ENCODE peak calls at places on chromosomes 7 and 10, in four cellular contexts. K is kidney, Z is cardiac fibroblast, S is small intestine. X is an unnamed sample.

GRCh38 chr10:126509211-126509610 is 120.9 kb upstream of the ADAM12 start:
- DNase-seq in Z (no peak), K (no peak), S (no peak), X (no peak)

GRCh38 chr10:71502221-71502620 is 105.5 kb downstream of the CDH23 start:
- DNase-seq in S (no peak), Z (no peak), K (no peak), X (no peak)

GRCh38 chr10:78915331-78915626 is 153.5 kb upstream of the ZMIZ1 start:
- DNase-seq in K (no peak), Z (no peak), S (no peak), X (no peak)

GRCh38 chr7:113561446-113561845 is 357.4 kb downstream of the PPP1R3A start:
- DNase-seq in K (no peak), S (no peak), Z (peak; percentile 32), X (no peak)

GRCh38 chr10:48659790-48660189 is 24.9 kb upstream of the WDFY4 start:
- DNase-seq in S (no peak), Z (peak; percentile 19), K (no peak), X (no peak)

GRCh38 chr10:28991738-28992270 is 297.1 kb upstream of the LYZL1 start:
- DNase-seq in Z (peak; percentile 66), K (no peak), S (peak; percentile 20), X (no peak)

GRCh38 chr7:101077303-101078086 is 7.8 kb upstream of the TRIM56 start:
- DNase-seq in S (peak; percentile 87), Z (peak; percentile 72), K (peak; percentile 88), X (peak; percentile 78)

GRCh38 chr10:129843131-129843541 is 120.9 kb downstream of the EBF3 start:
- DNase-seq in K (no peak), S (no peak), Z (no peak), X (no peak)

GRCh38 chr7:15007507-15007906 is 105.0 kb upstream of the DGKB start:
- DNase-seq in S (no peak), K (no peak), Z (no peak), X (no peak)

DNA sequence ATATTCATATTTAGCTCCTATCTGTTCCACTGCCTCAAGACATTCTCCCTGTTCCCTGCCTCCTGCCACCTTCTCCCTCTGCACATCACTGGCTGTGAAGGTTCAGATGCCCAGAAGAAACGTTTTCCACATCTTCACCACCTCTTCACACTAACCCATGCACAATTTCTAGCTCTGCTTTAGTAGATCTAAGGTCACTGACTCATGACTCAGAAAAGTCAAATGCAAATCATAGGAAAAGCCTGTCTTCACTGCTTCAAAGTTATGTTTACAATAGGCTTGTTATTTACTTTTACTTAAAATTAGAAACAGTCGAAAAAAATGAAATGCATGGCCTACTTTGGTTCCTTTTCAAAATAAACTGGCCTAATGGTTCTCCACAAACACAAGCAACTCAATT is 2.5 kb downstream of the SCRN1 start:
- DNase-seq in S (no peak), Z (no peak), K (no peak), X (no peak)
- H3K4me3 ChIP-seq in S (no peak overlapping the region), Z (no peak overlapping the region), K (no peak overlapping the region), X (no peak overlapping the region)

GRCh38 chr7:1536768-1537630 is 6.5 kb downstream of the MAFK start:
- DNase-seq in K (peak; percentile 99), S (peak; percentile 91), Z (peak; percentile 100), X (peak; percentile 98)

GRCh38 chr7:1537631-1538412 is 7.3 kb downstream of the MAFK start:
- DNase-seq in K (peak; percentile 97), S (no peak), Z (peak; percentile 99), X (peak; percentile 79)

GRCh38 chr7:1539346-1540321 is 9.1 kb downstream of the MAFK start:
- DNase-seq in Z (no peak), S (no peak), K (peak; percentile 84), X (peak; percentile 62)

GRCh38 chr7:1540391-1541271 is 10.1 kb downstream of the MAFK start:
- DNase-seq in Z (no peak), S (no peak), K (peak; percentile 76), X (peak; percentile 63)

GRCh38 chr7:1538544-1539345 is 8.2 kb downstream of the MAFK start:
- DNase-seq in S (no peak), K (peak; percentile 81), Z (no peak), X (no peak)
- H3K4me3 ChIP-seq in S (no peak overlapping the region), K (no peak overlapping the region), Z (peak overlapping the region; percentile 50), X (no peak overlapping the region)

DNA sequence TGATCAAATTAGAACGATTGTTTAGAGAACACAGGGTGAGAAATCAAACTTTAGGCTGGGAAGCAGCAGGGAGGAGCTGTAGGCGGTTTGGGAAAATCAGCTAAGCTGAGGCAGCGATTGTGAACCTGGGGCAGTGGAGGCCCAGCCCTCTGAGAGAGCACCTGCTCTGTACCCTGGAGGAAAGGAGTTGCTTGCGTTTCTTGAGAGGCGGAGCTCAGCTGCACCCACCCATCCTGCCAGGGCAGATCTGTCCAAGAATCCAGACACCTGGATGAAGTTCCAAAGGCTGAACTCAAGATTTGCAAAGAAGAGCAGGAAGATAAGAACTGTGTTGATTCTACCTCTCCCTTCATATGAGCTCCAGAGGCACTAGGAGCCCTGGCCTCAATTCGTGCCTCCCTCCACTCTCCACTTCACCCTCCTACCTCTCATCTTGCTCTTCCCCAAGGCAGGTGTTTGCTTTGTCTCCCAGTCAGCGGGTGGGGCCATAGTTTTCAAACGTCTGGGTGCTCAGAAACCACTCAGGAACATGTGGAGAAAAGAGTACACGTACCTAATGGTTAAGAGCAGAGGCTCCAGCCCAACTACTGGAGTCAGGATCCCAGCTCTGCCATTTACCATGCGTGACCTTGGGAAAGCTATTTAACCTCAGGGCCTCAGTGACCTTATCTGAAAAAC is 21.5 kb upstream of the TMEM213 start:
- DNase-seq in S (peak; percentile 55), K (peak; percentile 32), Z (no peak), X (no peak)
- H3K4me3 ChIP-seq in S (no peak overlapping the region), K (no peak overlapping the region), Z (no peak overlapping the region), X (no peak overlapping the region)

GRCh38 chr10:131675104-131675503 is 225.7 kb upstream of the PPP2R2D start:
- DNase-seq in S (no peak), K (peak; percentile 35), Z (no peak), X (no peak)

GRCh38 chr10:131677671-131678070 is 223.1 kb upstream of the PPP2R2D start:
- DNase-seq in K (peak; percentile 32), Z (no peak), S (no peak), X (no peak)

GRCh38 chr10:131676046-131676445 is 224.8 kb upstream of the PPP2R2D start:
- DNase-seq in K (peak; percentile 33), S (no peak), Z (no peak), X (no peak)

GRCh38 chr10:131676971-131677421 is 223.8 kb upstream of the PPP2R2D start:
- DNase-seq in S (no peak), Z (no peak), K (peak; percentile 19), X (no peak)

DNA sequence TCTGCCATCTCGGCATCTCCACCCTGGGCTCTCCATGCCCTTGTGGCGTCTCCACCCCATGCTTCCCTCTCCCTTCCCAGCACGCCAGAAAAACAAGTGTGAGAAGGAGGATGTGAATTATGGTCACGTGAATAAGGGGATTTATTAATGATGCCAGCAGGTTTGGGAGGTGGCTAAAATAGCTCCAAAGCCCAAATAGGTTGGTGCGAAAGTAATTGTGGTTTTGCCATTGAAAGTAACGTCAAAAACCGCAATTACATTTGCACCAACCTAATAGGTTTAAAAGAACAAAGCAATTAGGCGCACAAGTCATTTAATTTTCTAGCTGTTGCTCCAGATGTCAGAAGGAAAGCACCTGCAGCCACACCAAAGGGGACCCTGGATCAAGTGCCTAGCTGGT is 224.4 kb upstream of the PPP2R2D start:
- DNase-seq in K (no peak), Z (no peak), S (no peak), X (no peak)
- H3K4me3 ChIP-seq in K (no peak overlapping the region), Z (no peak overlapping the region), S (no peak overlapping the region), X (no peak overlapping the region)

GRCh38 chr10:86538547-86538946 is 17.0 kb upstream of the WAPL start:
- DNase-seq in Z (no peak), S (peak; percentile 62), K (no peak), X (no peak)

GRCh38 chr10:86533328-86533727 is 11.7 kb upstream of the WAPL start:
- DNase-seq in S (no peak), Z (no peak), K (no peak), X (no peak)

GRCh38 chr10:86536294-86536861 is 14.8 kb upstream of the WAPL start:
- DNase-seq in S (peak; percentile 27), Z (no peak), K (peak; percentile 76), X (no peak)

DNA sequence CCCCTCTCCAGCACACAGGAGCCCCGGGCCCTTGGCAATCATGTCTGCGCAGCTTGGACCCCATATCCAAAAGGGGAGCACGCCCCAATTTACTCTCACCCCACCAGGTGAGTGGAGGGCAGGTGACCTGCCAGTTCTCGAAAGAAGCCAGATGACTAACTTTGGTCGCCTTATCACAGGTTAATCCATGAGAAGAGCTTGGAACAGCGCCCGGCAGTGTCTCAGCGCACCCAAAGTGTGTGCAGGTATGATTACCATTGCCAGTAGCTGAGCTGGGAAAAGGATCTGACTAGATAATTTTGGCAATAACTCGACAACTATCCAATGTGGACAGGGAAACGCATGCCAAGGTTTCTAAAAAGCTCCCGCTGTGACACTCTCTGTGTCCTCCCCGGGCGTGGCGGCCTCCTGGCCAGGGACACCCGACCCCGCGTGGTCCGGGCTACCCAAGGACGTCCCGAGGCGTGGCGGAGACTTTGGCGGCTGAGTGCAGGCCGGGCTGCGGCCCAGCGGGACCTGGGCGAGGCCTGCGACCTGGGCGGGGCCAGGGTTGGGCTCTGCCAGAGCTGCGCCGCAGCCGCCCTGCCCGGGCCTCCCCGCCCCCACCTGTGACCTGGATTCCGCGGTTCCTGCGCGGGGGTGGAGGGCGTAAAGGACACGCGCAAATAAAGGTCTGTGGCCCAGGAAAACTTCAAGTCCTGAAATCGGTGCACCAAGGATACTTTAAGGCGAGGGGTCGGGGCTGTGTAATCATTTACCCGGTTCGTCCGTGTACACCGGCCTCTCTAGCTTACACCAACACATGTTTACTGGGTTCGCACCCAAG is 13.7 kb upstream of the WAPL start:
- DNase-seq in K (peak; percentile 92), S (peak; percentile 92), Z (peak; percentile 32), X (no peak)
- H3K4me3 ChIP-seq in K (peak overlapping the region; percentile 59), S (peak overlapping the region; percentile 47), Z (peak overlapping the region; percentile 53), X (peak overlapping the region; percentile 30)

GRCh38 chr10:98266647-98267046 is 1.3 kb downstream of the LOXL4 start:
- DNase-seq in S (no peak), K (no peak), Z (no peak), X (no peak)
- H3K4me3 ChIP-seq in S (no peak overlapping the region), K (no peak overlapping the region), Z (no peak overlapping the region), X (no peak overlapping the region)

GRCh38 chr10:75295901-75296441 is 60.2 kb upstream of the COMTD1 start:
- DNase-seq in Z (no peak), S (no peak), K (no peak), X (no peak)
- H3K4me3 ChIP-seq in Z (no peak overlapping the region), S (no peak overlapping the region), K (peak overlapping the region; percentile 21), X (no peak overlapping the region)